ENCODE peak calls at places on chromosomes 4 and X, in eight cellular contexts. P, X, J, Y, O, B, G and K are unnamed samples.
A peak's percentile ranks its signal among the peaks of the same experiment; 100 is the strongest.

GRCh38 chrX:73768120-73768519 is 205.1 kb downstream of the CHIC1 start:
- DNase-seq in P (no peak), X (no peak), J (peak; percentile 5), Y (no peak), O (no peak), B (no peak), G (no peak), K (no peak)

GRCh38 chr4:26792639-26793038 is 68.0 kb upstream of the STIM2 start:
- DNase-seq in P (no peak), X (no peak), J (no peak), Y (no peak), O (no peak), B (no peak), G (no peak), K (no peak)

GRCh38 chr4:24659241-24659961 is 75.0 kb upstream of the DHX15 start:
- DNase-seq in P (no peak), X (peak; percentile 67), J (no peak), Y (no peak), O (no peak), B (peak; percentile 46), G (no peak), K (no peak)

GRCh38 chr4:40953253-40954118 is 203.7 kb downstream of the NSUN7 start:
- DNase-seq in P (no peak), X (peak; percentile 26), J (peak; percentile 18), Y (no peak), O (no peak), B (no peak), G (peak; percentile 74), K (no peak)

GRCh38 chr4:130416228-130416627 is 1320.3 kb downstream of the C4orf33 start:
- DNase-seq in P (no peak), X (no peak), J (no peak), Y (no peak), O (no peak), B (no peak), G (no peak), K (no peak)

GRCh38 chr4:26140150-26140898 is 180.5 kb upstream of the RBPJ start:
- DNase-seq in P (no peak), X (peak; percentile 66), J (peak; percentile 12), Y (no peak), O (no peak), B (no peak), G (no peak), K (no peak)

GRCh38 chr4:72006576-72006975 is 25.2 kb upstream of the NPFFR2 start:
- DNase-seq in P (no peak), X (no peak), J (no peak), Y (no peak), O (no peak), B (peak; percentile 3), G (no peak), K (no peak)

GRCh38 chr4:4694812-4695211 is 153.0 kb upstream of the STX18 start:
- DNase-seq in P (no peak), X (no peak), J (no peak), Y (no peak), O (no peak), B (no peak), G (no peak), K (no peak)

GRCh38 chr4:90328558-90328957 is 201.4 kb downstream of the CCSER1 start:
- DNase-seq in P (no peak), X (peak; percentile 62), J (peak; percentile 42), Y (no peak), O (peak; percentile 14), B (peak; percentile 47), G (no peak), K (no peak)

GRCh38 chr4:107564326-107564725 is 155.7 kb downstream of the PAPSS1 start:
- DNase-seq in P (no peak), X (peak; percentile 10), J (peak; percentile 84), Y (no peak), O (no peak), B (peak; percentile 65), G (no peak), K (no peak)

GRCh38 chrX:103774070-103774642 is 2.5 kb upstream of the PLP1 start:
- DNase-seq in P (no peak), X (peak; percentile 74), J (peak; percentile 62), Y (no peak), O (peak; percentile 27), B (peak; percentile 75), G (no peak), K (peak; percentile 45)

GRCh38 chr4:83734576-83734975 is 198.7 kb downstream of the GPAT3 start:
- DNase-seq in P (no peak), X (no peak), J (no peak), Y (no peak), O (no peak), B (no peak), G (no peak), K (no peak)

GRCh38 chr4:37946503-37947179 is 13.6 kb upstream of the PTTG2 start:
- DNase-seq in P (no peak), X (no peak), J (no peak), Y (no peak), O (no peak), B (no peak), G (no peak), K (no peak)

GRCh38 chrX:56564921-56565861 is 1.8 kb downstream of the UBQLN2 start:
- DNase-seq in P (no peak), X (no peak), J (peak; percentile 9), Y (no peak), O (peak; percentile 4), B (peak; percentile 10), G (no peak), K (no peak)

GRCh38 chr4:182189107-182189878 is 53.9 kb upstream of the TENM3 start:
- DNase-seq in P (no peak), X (peak; percentile 95), J (no peak), Y (no peak), O (peak; percentile 51), B (peak; percentile 81), G (no peak), K (no peak)

GRCh38 chr4:96638132-96638531 is 798.2 kb downstream of the PDHA2 start:
- DNase-seq in P (no peak), X (no peak), J (no peak), Y (no peak), O (peak; percentile 20), B (no peak), G (no peak), K (peak; percentile 46)

GRCh38 chr4:10949039-10949728 is 264.6 kb upstream of the CLNK start:
- DNase-seq in P (no peak), X (no peak), J (no peak), Y (no peak), O (no peak), B (no peak), G (no peak), K (no peak)

GRCh38 chr4:37434469-37434868 is 189.9 kb downstream of the NWD2 start:
- DNase-seq in P (no peak), X (peak; percentile 8), J (peak; percentile 21), Y (no peak), O (peak; percentile 56), B (peak; percentile 44), G (no peak), K (peak; percentile 35)

GRCh38 chr4:78654809-78655208 is 103.2 kb downstream of the ANXA3 start:
- DNase-seq in P (no peak), X (peak; percentile 70), J (no peak), Y (no peak), O (no peak), B (peak; percentile 79), G (no peak), K (no peak)

GRCh38 chr4:15117270-15117946 is 115.1 kb downstream of the CPEB2 start:
- DNase-seq in P (no peak), X (no peak), J (no peak), Y (no peak), O (no peak), B (no peak), G (no peak), K (no peak)

GRCh38 chr4:57102050-57102564 is 8.1 kb downstream of the IGFBP7 start:
- DNase-seq in P (no peak), X (peak; percentile 83), J (no peak), Y (no peak), O (no peak), B (peak; percentile 98), G (peak; percentile 84), K (no peak)

GRCh38 chrX:40377684-40378083 is 203.1 kb upstream of the ATP6AP2 start:
- DNase-seq in P (no peak), X (no peak), J (no peak), Y (no peak), O (no peak), B (no peak), G (no peak), K (no peak)

GRCh38 chrX:40383969-40384368 is 196.8 kb upstream of the ATP6AP2 start:
- DNase-seq in P (no peak), X (no peak), J (no peak), Y (no peak), O (no peak), B (no peak), G (no peak), K (no peak)

GRCh38 chrX:40380649-40381488 is 199.9 kb upstream of the ATP6AP2 start:
- DNase-seq in P (no peak), X (no peak), J (peak; percentile 23), Y (no peak), O (no peak), B (no peak), G (no peak), K (no peak)

GRCh38 chrX:40388441-40388840 is 192.3 kb upstream of the ATP6AP2 start:
- DNase-seq in P (no peak), X (no peak), J (no peak), Y (no peak), O (no peak), B (no peak), G (no peak), K (no peak)

GRCh38 chrX:40383360-40383759 is 197.4 kb upstream of the ATP6AP2 start:
- DNase-seq in P (no peak), X (no peak), J (no peak), Y (no peak), O (no peak), B (no peak), G (no peak), K (no peak)
- H3K4me1 ChIP-seq in P (no peaks in the 10 kb centered on the region), X (no peaks in the 10 kb centered on the region), J (peaks cover 20% of the 10 kb centered on the region), Y (no peaks in the 10 kb centered on the region), O (no peaks in the 10 kb centered on the region), B (peaks cover 2% of the 10 kb centered on the region), G (no peaks in the 10 kb centered on the region), K (no peaks in the 10 kb centered on the region)

DNA sequence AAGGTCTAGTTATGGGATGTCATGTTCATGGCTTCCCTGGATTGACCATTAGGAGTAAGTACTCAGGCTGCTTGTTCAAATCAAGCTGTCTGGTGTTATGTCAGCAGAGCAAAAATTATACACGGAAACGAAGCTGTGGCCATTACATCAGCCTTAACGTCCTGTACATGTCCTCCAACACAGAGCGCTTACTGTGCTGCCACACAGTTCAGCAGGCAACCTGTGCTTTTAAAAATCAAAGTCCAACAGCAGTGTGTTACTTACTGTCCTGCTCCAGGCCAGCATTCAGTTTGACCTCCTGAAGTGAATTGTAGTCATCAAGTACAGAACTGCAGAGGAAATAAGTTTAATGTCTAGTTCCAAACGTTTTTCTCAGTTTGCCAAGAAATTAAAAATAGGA is 46.0 kb downstream of the KLHL34 start:
- DNase-seq in P (no peak), X (no peak), J (no peak), Y (no peak), O (no peak), B (no peak), G (no peak), K (no peak)
- H3K4me1 ChIP-seq in P (no peaks in the 10 kb centered on the region), X (no peaks in the 10 kb centered on the region), J (no peaks in the 10 kb centered on the region), Y (no peaks in the 10 kb centered on the region), O (no peaks in the 10 kb centered on the region), B (no peaks in the 10 kb centered on the region), G (no peaks in the 10 kb centered on the region), K (no peaks in the 10 kb centered on the region)

GRCh38 chr4:176014583-176015108 is 51.0 kb upstream of the WDR17 start:
- DNase-seq in P (no peak), X (no peak), J (no peak), Y (no peak), O (no peak), B (no peak), G (no peak), K (no peak)
- H3K4me1 ChIP-seq in P (no peaks in the 10 kb centered on the region), X (no peaks in the 10 kb centered on the region), J (no peaks in the 10 kb centered on the region), Y (no peaks in the 10 kb centered on the region), O (no peaks in the 10 kb centered on the region), B (no peaks in the 10 kb centered on the region), G (no peaks in the 10 kb centered on the region), K (no peaks in the 10 kb centered on the region)

GRCh38 chrX:13759152-13759718 is 24.7 kb downstream of the OFD1 start:
- DNase-seq in P (no peak), X (no peak), J (no peak), Y (no peak), O (no peak), B (no peak), G (no peak), K (no peak)
- H3K4me1 ChIP-seq in P (no peaks in the 10 kb centered on the region), X (no peaks in the 10 kb centered on the region), J (peaks cover 23% of the 10 kb centered on the region), Y (peaks cover 6% of the 10 kb centered on the region), O (no peaks in the 10 kb centered on the region), B (peaks cover 4% of the 10 kb centered on the region), G (no peaks in the 10 kb centered on the region), K (no peaks in the 10 kb centered on the region)